ENCODE peak calls at places on chromosome 14, in four cellular contexts. E, U, Z and Q are unnamed samples.
A peak's percentile ranks its signal among the peaks of the same experiment; 100 is the strongest.

GRCh38 chr14:23539209-23539866 is 12.2 kb downstream of the ZFHX2 start:
- DNase-seq in E (peak; percentile 88), U (no peak), Z (no peak), Q (peak; percentile 15)

GRCh38 chr14:50501642-50502041 is 30.7 kb downstream of the MAP4K5 start:
- DNase-seq in E (no peak), Z (no peak), U (no peak), Q (no peak)

GRCh38 chr14:78752789-78753188 is 582.6 kb downstream of the NRXN3 start:
- DNase-seq in E (no peak), U (no peak), Z (no peak), Q (no peak)

GRCh38 chr14:30312214-30312613 is 246.7 kb upstream of the G2E3 start:
- DNase-seq in E (no peak), Z (no peak), U (no peak), Q (no peak)

GRCh38 chr14:68716698-68717097 is 76.2 kb downstream of the ZFP36L1 start:
- DNase-seq in U (no peak), E (peak; percentile 52), Z (no peak), Q (no peak)

GRCh38 chr14:47154276-47154797 is 502.8 kb upstream of the RPL10L start:
- DNase-seq in E (peak; percentile 2), U (no peak), Z (no peak), Q (no peak)

GRCh38 chr14:66228267-66228970 is 257.8 kb upstream of the CCDC196 start:
- DNase-seq in U (no peak), Z (no peak), E (no peak), Q (peak; percentile 47)

GRCh38 chr14:99246536-99247083 is 25.4 kb downstream of the BCL11B start:
- DNase-seq in U (no peak), E (peak; percentile 89), Z (no peak), Q (no peak)

GRCh38 chr14:57199911-57200310 is 68.8 kb downstream of the EXOC5 start:
- DNase-seq in Z (no peak), E (no peak), U (no peak), Q (no peak)

GRCh38 chr14:53840444-53840843 is 116.2 kb downstream of the BMP4 start:
- DNase-seq in E (no peak), Z (no peak), U (no peak), Q (no peak)

GRCh38 chr14:105477659-105478623 is 3.3 kb downstream of the CRIP2 start:
- DNase-seq in U (no peak), E (no peak), Z (no peak), Q (no peak)

GRCh38 chr14:26173581-26173980 is 424.3 kb downstream of the NOVA1 start:
- DNase-seq in Z (no peak), U (no peak), E (no peak), Q (no peak)

GRCh38 chr14:101315802-101316296 is 245.4 kb upstream of the DIO3 start:
- DNase-seq in Z (no peak), E (no peak), U (no peak), Q (no peak)

GRCh38 chr14:103126088-103126872 is 3.0 kb downstream of the TNFAIP2 start:
- DNase-seq in U (peak; percentile 51), Z (no peak), E (no peak), Q (no peak)

GRCh38 chr14:100219126-100219785 is 19.7 kb upstream of the YY1 start:
- DNase-seq in U (no peak), E (no peak), Z (no peak), Q (no peak)

GRCh38 chr14:104277416-104278213 is 139.2 kb downstream of the KIF26A start:
- DNase-seq in E (peak; percentile 43), Z (peak; percentile 43), U (no peak), Q (no peak)

GRCh38 chr14:99790978-99791376 is 2.2 kb upstream of the EML1 start:
- DNase-seq in Z (peak; percentile 73), U (no peak), E (no peak), Q (no peak)

GRCh38 chr14:51082394-51082793 is 12.5 kb downstream of the TRIM9 start:
- DNase-seq in Z (no peak), E (no peak), U (no peak), Q (no peak)

GRCh38 chr14:99282261-99283050 is 10.5 kb upstream of the BCL11B start:
- DNase-seq in U (no peak), Z (no peak), E (no peak), Q (no peak)

GRCh38 chr14:100827140-100827517 is 1.2 kb downstream of the MEG3 start:
- DNase-seq in U (peak; percentile 60), E (no peak), Z (no peak), Q (no peak)

GRCh38 chr14:105422695-105423487 is 3.3 kb downstream of the MTA1 start:
- DNase-seq in Z (no peak), E (peak; percentile 54), U (no peak), Q (no peak)

GRCh38 chr14:71116206-71117122 is 209.2 kb downstream of the PCNX1 start:
- DNase-seq in E (no peak), U (no peak), Z (no peak), Q (no peak)

GRCh38 chr14:100434911-100435455 is 111.8 kb downstream of the SLC25A47 start:
- DNase-seq in Z (no peak), U (no peak), E (no peak), Q (no peak)

GRCh38 chr14:105989746-105990302 is 463.4 kb downstream of the TMEM121 start:
- DNase-seq in E (no peak), U (no peak), Z (no peak), Q (no peak)

GRCh38 chr14:92551066-92551841 is 37.7 kb downstream of the RIN3 start:
- DNase-seq in U (no peak), E (no peak), Z (no peak), Q (no peak)

GRCh38 chr14:81009339-81009738 is 53.9 kb downstream of the TSHR start:
- DNase-seq in Z (no peak), U (no peak), E (no peak), Q (no peak)

GRCh38 chr14:103232831-103233319 is 101.2 kb upstream of the EIF5 start:
- DNase-seq in E (peak; percentile 56), Z (no peak), U (no peak), Q (no peak)

GRCh38 chr14:92759300-92759678 is 10.9 kb upstream of the LGMN start:
- DNase-seq in E (no peak), U (no peak), Z (no peak), Q (peak; percentile 53)

GRCh38 chr14:59215353-59215752 is 26.9 kb downstream of the DAAM1 start:
- DNase-seq in Z (peak; percentile 88), E (no peak), U (peak; percentile 92), Q (peak; percentile 72)

GRCh38 chr14:94480809-94481208 is 4.8 kb upstream of the SERPINA9 start:
- DNase-seq in U (no peak), Z (no peak), E (no peak), Q (no peak)

GRCh38 chr14:32200368-32201195 is 1.3 kb upstream of the RNU6-7 start:
- DNase-seq in E (no peak), U (no peak), Z (no peak), Q (no peak)

GRCh38 chr14:102930138-102930752 is 7.8 kb downstream of the AMN start:
- DNase-seq in E (peak; percentile 95), Z (no peak), U (peak; percentile 58), Q (no peak)

GRCh38 chr14:67722293-67722692 is 20.6 kb downstream of the RDH12 start:
- DNase-seq in E (peak; percentile 53), Z (no peak), U (peak; percentile 90), Q (peak; percentile 61)

GRCh38 chr14:77603654-77604270 is 12.7 kb downstream of the SPTLC2 start:
- DNase-seq in U (no peak), E (no peak), Z (no peak), Q (no peak)

GRCh38 chr14:103332143-103332919 is 1.7 kb upstream of the EIF5 start:
- DNase-seq in U (no peak), Z (no peak), E (peak; percentile 37), Q (no peak)

GRCh38 chr14:86501611-86502010 is 971.7 kb downstream of the FLRT2 start:
- DNase-seq in Z (no peak), U (no peak), E (no peak), Q (no peak)

GRCh38 chr14:93132472-93133065 is 16.8 kb upstream of the ITPK1 start:
- DNase-seq in E (peak; percentile 74), U (no peak), Z (no peak), Q (peak; percentile 68)

GRCh38 chr14:60331201-60332045 is 82.4 kb downstream of the PPM1A start:
- DNase-seq in Z (peak; percentile 70), U (peak; percentile 77), E (peak; percentile 74), Q (peak; percentile 27)

GRCh38 chr14:31255286-31255685 is 47.7 kb upstream of the HECTD1 start:
- DNase-seq in Z (no peak), E (no peak), U (no peak), Q (no peak)

GRCh38 chr14:89902876-89903275 is 51.7 kb downstream of the EFCAB11 start:
- DNase-seq in Z (no peak), U (no peak), E (no peak), Q (no peak)

GRCh38 chr14:25050494-25051170 is 685 bp upstream of the STXBP6 start:
- DNase-seq in Z (no peak), E (peak; percentile 53), U (no peak), Q (no peak)
- H3K4me3 ChIP-seq in Z (peak overlapping the region; percentile 62), E (peak overlapping the region; percentile 49), U (peak overlapping the region; percentile 74), Q (peak overlapping the region; percentile 40)

GRCh38 chr14:36658091-36659009 is 3.3 kb upstream of the PAX9 start:
- DNase-seq in U (peak; percentile 28), Z (no peak), E (peak; percentile 71), Q (no peak)
- H3K27me3 ChIP-seq in U (no peaks in the 10 kb centered on the region), Z (peaks cover 100% of the 10 kb centered on the region), E (peaks cover 94% of the 10 kb centered on the region), Q (no peaks in the 10 kb centered on the region)

DNA sequence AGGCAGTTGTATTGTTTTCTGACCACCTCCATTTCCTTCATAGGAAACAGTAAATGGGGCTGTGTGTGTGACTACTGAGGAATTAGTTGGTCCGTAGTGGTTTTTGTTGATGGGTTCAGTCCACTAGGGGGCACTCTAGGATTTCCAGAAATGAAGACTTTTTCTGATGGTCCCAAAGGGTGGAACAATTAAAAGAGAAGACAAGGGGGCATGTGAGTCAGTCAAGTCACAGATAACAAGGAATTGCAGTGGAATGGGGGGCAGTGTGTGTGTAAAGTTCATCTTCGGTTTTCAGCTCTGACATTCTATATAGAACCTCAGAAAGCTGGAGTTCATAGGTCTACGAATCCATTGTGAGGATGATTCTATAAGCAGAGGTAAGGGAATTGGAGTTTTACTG is 186.6 kb upstream of the OR4E1 start:
- DNase-seq in Z (no peak), E (peak; percentile 22), U (no peak), Q (no peak)
- H3K4me3 ChIP-seq in Z (no peak overlapping the region), E (no peak overlapping the region), U (no peak overlapping the region), Q (no peak overlapping the region)

DNA sequence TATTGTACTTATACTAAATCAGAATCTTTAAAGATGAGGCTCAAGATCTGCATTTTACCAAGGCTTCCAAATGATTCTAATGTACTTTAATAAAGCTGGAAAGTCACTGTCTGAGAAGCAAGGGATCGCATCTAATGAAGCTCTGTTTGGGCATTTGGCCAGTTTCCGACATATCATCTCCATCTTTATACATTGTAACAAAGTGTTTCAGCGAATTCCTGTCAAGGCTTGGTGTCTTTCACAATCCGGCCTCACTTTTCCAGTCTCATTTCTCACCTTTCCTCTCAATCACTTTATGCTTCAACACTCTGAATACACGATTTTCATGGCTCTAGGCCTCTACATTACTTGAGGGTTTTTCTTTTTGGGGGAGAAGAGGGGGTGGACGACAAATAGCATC is 27.5 kb upstream of the INSM2 start:
- DNase-seq in U (no peak), E (no peak), Z (no peak), Q (no peak)
- H3K27me3 ChIP-seq in U (no peaks in the 10 kb centered on the region), E (no peaks in the 10 kb centered on the region), Z (no peaks in the 10 kb centered on the region), Q (peaks cover 4% of the 10 kb centered on the region)